ENCODE peak calls at places on chromosomes 1 and 21, in nine cellular contexts. D, J, C, S, U, I, R, A and F are unnamed samples.

GRCh38 chr1:34155851-34156250 is 9.2 kb downstream of the CSMD2 start:
- DNase-seq in D (no peak), J (no peak), C (no peak), S (no peak), U (no peak), I (no peak), R (no peak), A (no peak), F (no peak)

GRCh38 chr1:151255381-151255780 is 847 bp downstream of the PSMD4 start:
- DNase-seq in D (no peak), J (peak; percentile 10), C (no peak), S (no peak), U (no peak), I (no peak), R (no peak), A (no peak), F (no peak)

GRCh38 chr21:43924421-43925095 is 59.5 kb downstream of the AGPAT3 start:
- DNase-seq in D (no peak), J (no peak), C (no peak), S (no peak), U (peak; percentile 68), I (no peak), R (no peak), A (no peak), F (no peak)

GRCh38 chr21:46188226-46189212 is 4.3 kb upstream of the SPATC1L start:
- DNase-seq in D (peak; percentile 67), J (peak; percentile 64), C (peak; percentile 81), S (peak; percentile 82), U (no peak), I (no peak), R (no peak), A (peak; percentile 64), F (no peak)

GRCh38 chr1:87203890-87204289 is 124.8 kb upstream of the LMO4 start:
- DNase-seq in D (no peak), J (peak; percentile 16), C (no peak), S (no peak), U (no peak), I (no peak), R (no peak), A (no peak), F (no peak)

GRCh38 chr1:180937624-180938225 is 25.0 kb downstream of the KIAA1614 start:
- DNase-seq in D (no peak), J (no peak), C (no peak), S (no peak), U (no peak), I (no peak), R (no peak), A (no peak), F (no peak)

GRCh38 chr1:30656171-30656940 is 67.0 kb downstream of the MATN1 start:
- DNase-seq in D (no peak), J (no peak), C (no peak), S (no peak), U (no peak), I (no peak), R (no peak), A (no peak), F (no peak)

GRCh38 chr1:21217812-21218596 is 41.3 kb upstream of the EIF4G3 start:
- DNase-seq in D (no peak), J (peak; percentile 29), C (peak; percentile 76), S (no peak), U (no peak), I (peak; percentile 62), R (no peak), A (no peak), F (peak; percentile 44)

GRCh38 chr1:179325836-179326235 is 32.2 kb downstream of the SOAT1 start:
- DNase-seq in D (no peak), J (no peak), C (no peak), S (no peak), U (no peak), I (no peak), R (no peak), A (no peak), F (no peak)

GRCh38 chr21:44926364-44927101 is 5.8 kb upstream of the ITGB2 start:
- DNase-seq in D (no peak), J (no peak), C (no peak), S (no peak), U (no peak), I (no peak), R (no peak), A (peak; percentile 61), F (no peak)

GRCh38 chr1:23627065-23627464 is 64.5 kb upstream of the RPL11 start:
- DNase-seq in D (no peak), J (no peak), C (no peak), S (no peak), U (no peak), I (peak; percentile 55), R (no peak), A (no peak), F (no peak)

GRCh38 chr1:201385299-201385891 is 7.9 kb upstream of the TNNT2 start:
- DNase-seq in D (peak; percentile 51), J (peak; percentile 40), C (peak; percentile 74), S (peak; percentile 73), U (peak; percentile 80), I (peak; percentile 88), R (no peak), A (no peak), F (peak; percentile 83)

GRCh38 chr1:210905944-210906453 is 227.9 kb downstream of the KCNH1 start:
- DNase-seq in D (no peak), J (no peak), C (no peak), S (no peak), U (no peak), I (no peak), R (no peak), A (no peak), F (no peak)

GRCh38 chr1:40582121-40582520 is 50.7 kb downstream of the ZNF684 start:
- DNase-seq in D (no peak), J (peak; percentile 12), C (no peak), S (no peak), U (no peak), I (no peak), R (no peak), A (no peak), F (no peak)

GRCh38 chr21:35016517-35017188 is 32.4 kb downstream of the RUNX1 start:
- DNase-seq in D (no peak), J (no peak), C (no peak), S (no peak), U (no peak), I (no peak), R (no peak), A (no peak), F (no peak)

GRCh38 chr21:36744560-36745231 is 45.8 kb downstream of the SIM2 start:
- DNase-seq in D (peak; percentile 23), J (no peak), C (no peak), S (peak; percentile 68), U (no peak), I (no peak), R (no peak), A (no peak), F (no peak)

GRCh38 chr1:35288761-35289160 is 20.3 kb downstream of the ZMYM4 start:
- DNase-seq in D (no peak), J (peak; percentile 13), C (no peak), S (no peak), U (no peak), I (no peak), R (no peak), A (no peak), F (no peak)

GRCh38 chr1:22472596-22472995 is 20.9 kb downstream of the ZBTB40 start:
- DNase-seq in D (peak; percentile 37), J (peak; percentile 53), C (no peak), S (peak; percentile 29), U (no peak), I (no peak), R (no peak), A (no peak), F (no peak)

GRCh38 chr1:245772739-245773138 is 618.0 kb downstream of the KIF26B start:
- DNase-seq in D (no peak), J (no peak), C (no peak), S (no peak), U (no peak), I (no peak), R (no peak), A (no peak), F (no peak)

GRCh38 chr1:245768596-245768995 is 613.8 kb downstream of the KIF26B start:
- DNase-seq in D (no peak), J (no peak), C (no peak), S (no peak), U (no peak), I (no peak), R (no peak), A (no peak), F (no peak)

GRCh38 chr1:245772325-245772724 is 617.5 kb downstream of the KIF26B start:
- DNase-seq in D (no peak), J (no peak), C (no peak), S (no peak), U (no peak), I (no peak), R (no peak), A (no peak), F (no peak)

GRCh38 chr1:245771521-245772281 is 616.9 kb downstream of the KIF26B start:
- DNase-seq in D (no peak), J (peak; percentile 93), C (no peak), S (no peak), U (no peak), I (no peak), R (peak; percentile 82), A (no peak), F (no peak)

GRCh38 chr1:245770191-245770590 is 615.4 kb downstream of the KIF26B start:
- DNase-seq in D (no peak), J (no peak), C (no peak), S (no peak), U (no peak), I (no peak), R (no peak), A (no peak), F (no peak)
- TF ChIP-seq CTCF in D (no peak), J (no peak), C (no peak), S (no peak), U (no peak), I (no peak), R (no peak), A (no peak), F (no peak)

DNA sequence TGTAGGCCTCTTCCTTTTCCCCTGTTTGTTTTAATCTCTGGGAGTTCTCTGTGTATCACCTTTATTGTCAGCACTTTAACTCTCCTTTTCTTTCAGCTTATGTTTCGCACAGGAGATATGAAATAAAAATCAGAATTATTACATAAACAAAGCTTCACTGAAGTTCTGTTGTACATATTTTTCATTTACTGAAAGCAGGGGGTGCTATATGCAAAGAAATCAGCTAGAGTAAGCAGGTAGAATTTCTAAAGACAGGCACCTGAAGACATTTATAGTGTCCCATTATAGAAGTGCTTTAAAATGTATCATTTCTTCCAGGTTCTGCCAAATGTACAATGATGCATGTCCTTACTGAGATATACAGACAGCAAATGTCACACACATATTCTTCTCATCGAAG is 585.0 kb downstream of the PLA2G4A start:
- DNase-seq in D (no peak), J (peak; percentile 32), C (no peak), S (no peak), U (no peak), I (no peak), R (no peak), A (no peak), F (no peak)
- TF ChIP-seq CTCF in D (peak; percentile 16), J (no peak), C (no peak), S (peak; percentile 28), U (peak; percentile 23), I (no peak), R (peak; percentile 35), A (no peak), F (no peak)

GRCh38 chr21:24514081-24514733 is 1093.1 kb downstream of the MRPL39 start:
- DNase-seq in D (no peak), J (no peak), C (no peak), S (no peak), U (no peak), I (no peak), R (no peak), A (no peak), F (no peak)
- TF ChIP-seq CTCF in D (peak; percentile 42), J (peak; percentile 31), C (peak; percentile 21), S (peak; percentile 35), U (peak; percentile 26), I (peak; percentile 20), R (peak; percentile 69), A (peak; percentile 33), F (no peak)

GRCh38 chr1:85894651-85895050 is 186.4 kb upstream of the ZNHIT6 start:
- DNase-seq in D (peak; percentile 20), J (peak; percentile 66), C (peak; percentile 54), S (no peak), U (no peak), I (peak; percentile 63), R (peak; percentile 15), A (no peak), F (peak; percentile 37)
- TF ChIP-seq CTCF in D (peak; percentile 26), J (peak; percentile 43), C (no peak), S (peak; percentile 13), U (peak; percentile 43), I (peak; percentile 26), R (peak; percentile 70), A (peak; percentile 23), F (peak; percentile 43)